ENCODE peak calls at places on chromosomes 7 and 10, in four cellular contexts. G is HepG2, P is K562, T is GM12878. W is an unnamed sample.

GRCh38 chr10:106571216-106571954 is 593.1 kb downstream of the SORCS1 start:
- DNase-seq in P (no peak), G (no peak), T (no peak), W (no peak)

GRCh38 chr10:104080762-104081161 is 4.9 kb downstream of the COL17A1 start:
- DNase-seq in G (peak), P (peak), T (no peak), W (peak)

GRCh38 chr10:14259696-14260595 is 70.8 kb downstream of the FRMD4A start:
- DNase-seq in G (peak), P (no peak), T (no peak), W (no peak)

GRCh38 chr10:43188702-43189101 is 50.5 kb downstream of the CSGALNACT2 start:
- DNase-seq in T (no peak), P (no peak), G (no peak), W (no peak)

GRCh38 chr7:56537952-56538351 is 421.7 kb upstream of the NUPR2 start:
- DNase-seq in P (no peak), G (no peak), T (no peak), W (no peak)

GRCh38 chr7:101630591-101630990 is 1.5 kb upstream of the MYL10 start:
- DNase-seq in P (no peak), G (no peak), T (no peak), W (peak)

GRCh38 chr10:124589491-124590006 is 127.9 kb downstream of the LHPP start:
- DNase-seq in T (no peak), P (no peak), G (peak), W (no peak)

GRCh38 chr7:34493752-34494151 is 164.3 kb upstream of the NPSR1 start:
- DNase-seq in T (no peak), G (no peak), P (no peak), W (no peak)

GRCh38 chr10:103480521-103480920 is 1.5 kb upstream of the CALHM3 start:
- DNase-seq in P (no peak), G (no peak), T (no peak), W (no peak)

GRCh38 chr7:2518101-2518500 is 1.5 kb upstream of the LFNG start:
- DNase-seq in P (no peak), G (no peak), T (no peak), W (no peak)

GRCh38 chr7:110841840-110842579 is 248.9 kb upstream of the LRRN3 start:
- DNase-seq in T (no peak), P (no peak), G (no peak), W (no peak)

GRCh38 chr7:11716185-11716584 is 115.8 kb downstream of the THSD7A start:
- DNase-seq in P (no peak), T (no peak), G (no peak), W (peak)

GRCh38 chr7:3559178-3559765 is 258.2 kb downstream of the SDK1 start:
- DNase-seq in P (no peak), G (no peak), T (no peak), W (peak)

GRCh38 chr7:101688183-101688831 is 59.2 kb upstream of the MYL10 start:
- DNase-seq in P (peak), G (peak), T (no peak), W (peak)

GRCh38 chr10:45423976-45424499 is 50.0 kb downstream of the ALOX5 start:
- DNase-seq in T (no peak), G (no peak), P (no peak), W (no peak)

GRCh38 chr10:97508342-97508741 is 9.6 kb downstream of the UBTD1 start:
- DNase-seq in T (no peak), G (no peak), P (no peak), W (peak)

GRCh38 chr10:133225707-133226191 is 4.3 kb upstream of the UTF1 start:
- DNase-seq in P (no peak), G (no peak), T (no peak), W (no peak)

GRCh38 chr10:92696606-92697383 is 7.0 kb downstream of the HHEX start:
- DNase-seq in P (peak), G (peak), T (no peak), W (peak)

GRCh38 chr7:464712-465461 is 54.8 kb downstream of the PDGFA start:
- DNase-seq in P (no peak), T (no peak), G (peak), W (peak)

GRCh38 chr10:92690211-92691041 is 671 bp downstream of the HHEX start:
- DNase-seq in T (no peak), P (peak), G (no peak), W (peak)

GRCh38 chr7:68319061-68319460 is 1279.2 kb upstream of the AUTS2 start:
- DNase-seq in T (no peak), G (no peak), P (no peak), W (no peak)
- TF ChIP-seq POLR2AphosphoS5 in T (no peak), G (no peak), P (no peak), W (no peak)

GRCh38 chr7:73866446-73866767 is 5.4 kb downstream of the TMEM270 start:
- DNase-seq in T (no peak), P (no peak), G (no peak), W (no peak)

GRCh38 chr7:73865738-73866445 is 4.9 kb downstream of the TMEM270 start:
- DNase-seq in P (peak), T (no peak), G (peak), W (peak)

GRCh38 chr7:73861305-73861704 is 346 bp downstream of the TMEM270 start:
- DNase-seq in T (no peak), P (no peak), G (no peak), W (no peak)

GRCh38 chr7:73869011-73869785 is 8.2 kb downstream of the TMEM270 start:
- DNase-seq in G (no peak), T (no peak), P (no peak), W (peak)

DNA sequence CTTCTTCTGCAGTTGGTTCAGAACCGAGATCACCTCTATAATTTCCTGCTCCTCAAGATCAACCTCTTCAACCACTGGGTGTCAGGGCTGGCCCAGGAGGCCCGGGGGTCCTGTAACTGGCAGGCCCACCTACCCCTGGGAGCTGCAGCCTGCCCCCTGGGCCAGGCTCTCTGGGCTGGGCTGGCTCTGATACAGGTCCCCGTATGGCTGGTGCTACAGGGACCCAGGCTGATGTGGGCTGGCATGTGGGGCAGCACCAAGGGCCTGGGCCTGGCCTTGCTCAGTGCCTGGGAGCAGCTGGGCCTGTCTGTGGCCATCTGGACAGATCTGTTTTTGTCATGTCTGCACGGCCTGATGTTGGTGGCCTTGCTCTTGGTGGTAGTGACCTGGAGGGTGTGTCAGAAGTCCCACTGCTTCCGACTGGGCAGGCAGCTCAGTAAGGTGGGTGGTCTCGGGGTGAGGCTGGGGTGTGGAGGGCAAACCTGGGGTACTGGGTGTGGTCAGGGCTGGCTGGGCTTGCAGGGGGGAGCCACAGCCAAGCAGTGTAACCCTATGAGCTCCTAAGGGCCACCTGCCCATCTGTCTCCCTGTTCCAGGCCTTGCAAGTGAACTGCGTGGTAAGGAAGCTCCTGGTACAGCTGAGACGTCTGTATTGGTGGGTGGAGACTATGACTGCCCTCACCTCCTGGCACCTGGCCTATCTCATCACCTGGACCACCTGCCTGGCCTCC is 4.2 kb downstream of the TMEM270 start:
- DNase-seq in G (no peak), T (no peak), P (no peak), W (no peak)
- TF ChIP-seq MYC in G (no peak), T (no peak), P (no peak), W (no peak)

DNA sequence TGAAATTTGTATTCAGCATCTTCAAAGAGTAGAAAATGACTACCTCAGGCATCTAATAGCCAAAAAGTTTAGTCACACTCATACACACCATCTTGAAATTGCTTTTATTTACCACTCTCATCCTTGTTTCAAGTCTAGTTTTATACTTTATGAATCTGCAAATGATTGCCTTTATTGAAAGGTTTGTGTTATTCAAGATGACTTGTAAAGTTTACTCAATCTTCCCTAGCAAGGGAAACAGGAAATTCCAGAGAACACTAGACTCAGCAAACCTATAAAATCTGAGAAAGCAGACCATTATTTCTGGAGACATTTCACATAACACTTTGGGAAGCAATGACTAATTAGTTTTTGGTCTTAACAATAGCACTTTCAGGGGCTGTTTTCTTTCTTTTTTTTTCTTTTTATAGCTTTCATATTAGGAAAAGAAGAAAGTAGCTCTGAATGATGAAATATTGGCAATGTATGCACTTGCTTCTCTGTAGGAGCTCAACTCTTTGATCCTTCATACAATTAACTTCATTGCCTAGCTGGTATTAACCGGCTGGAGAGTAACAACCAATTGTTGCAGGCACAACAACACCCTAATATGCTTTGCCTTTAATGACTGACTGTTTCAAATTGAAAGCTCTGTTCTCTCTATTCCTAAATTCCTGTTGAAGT is 68.9 kb upstream of the HDAC9 start:
- DNase-seq in G (no peak), T (no peak), P (no peak), W (peak)
- TF ChIP-seq MAX in G (no peak), T (no peak), P (no peak), W (no peak)

DNA sequence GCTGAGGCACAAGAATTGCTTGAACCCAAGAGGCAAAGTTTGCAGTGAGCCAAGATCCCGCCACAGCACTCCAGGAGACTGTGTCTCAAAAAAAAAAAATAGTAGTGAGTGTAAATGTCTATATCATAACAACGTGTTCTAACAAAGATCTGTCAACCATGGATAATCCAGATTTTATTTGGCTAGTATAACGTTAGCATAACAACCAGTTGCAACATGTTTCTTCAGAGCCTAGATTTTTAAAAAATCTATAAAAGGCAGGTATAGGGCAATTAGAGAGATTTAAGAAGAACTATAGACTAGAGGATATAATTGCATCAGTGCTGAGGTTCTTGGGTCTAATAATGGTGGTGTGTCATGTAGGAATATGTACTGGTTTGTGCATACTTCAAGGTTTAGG is 30.5 kb downstream of the DLG5 start:
- DNase-seq in T (no peak), P (no peak), G (no peak), W (no peak)
- TF ChIP-seq POLR2AphosphoS5 in T (no peak), P (no peak), G (no peak), W (no peak)

GRCh38 chr10:83603708-83604107 is 535.6 kb upstream of the GHITM start:
- DNase-seq in P (no peak), T (peak), G (no peak), W (peak)
- TF ChIP-seq MYC in P (no peak), T (no peak), G (no peak), W (no peak)

DNA sequence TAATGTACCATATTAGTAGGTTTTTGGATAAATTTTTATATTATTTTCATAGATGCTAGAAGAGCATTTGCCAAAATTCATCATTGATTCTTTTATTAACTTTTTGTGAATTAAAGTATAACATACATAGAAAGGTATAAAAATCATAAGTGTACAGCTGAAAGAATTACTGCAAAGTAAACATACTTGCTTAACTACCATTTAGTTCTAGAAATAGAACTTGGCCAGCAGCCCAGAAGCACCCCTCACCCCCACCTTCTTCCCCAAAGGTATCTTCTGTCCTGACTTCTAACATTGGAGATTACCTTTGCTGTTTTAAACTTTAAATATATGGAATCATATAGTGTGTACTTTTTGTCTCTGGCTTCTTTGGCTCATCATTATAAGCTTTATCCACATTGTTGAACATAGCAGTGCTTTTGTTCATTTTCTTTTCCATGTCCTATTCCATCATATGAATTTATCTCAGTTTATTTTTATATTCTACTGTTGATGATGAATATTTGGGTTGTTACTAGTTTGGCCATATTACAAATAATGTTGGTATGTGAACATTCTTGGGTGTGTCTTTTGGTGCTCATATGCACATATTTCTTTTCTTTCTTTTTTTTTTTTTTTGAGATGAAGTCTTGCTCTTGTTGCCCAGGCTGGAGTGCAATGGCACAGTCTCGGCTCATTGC is 142.8 kb downstream of the ADK start:
- DNase-seq in T (no peak), P (no peak), G (no peak), W (peak)
- TF ChIP-seq MAX in T (no peak), P (no peak), G (no peak), W (no peak)